ENCODE peak calls at places on chromosomes 7 and 10, in nine cellular contexts. O, E, L, I, V, Q, K, P and M are unnamed samples.
A peak's percentile ranks its signal among the peaks of the same experiment; 100 is the strongest.

GRCh38 chr10:99548041-99548530 is 15.3 kb downstream of the NKX2-3 start:
- DNase-seq in O (no peak), E (peak; percentile 31), L (peak; percentile 82), I (no peak), V (no peak), Q (peak; percentile 55), K (peak; percentile 60), P (peak; percentile 35), M (no peak)

GRCh38 chr7:39294022-39294421 is 272.2 kb upstream of the YAE1 start:
- DNase-seq in O (no peak), E (no peak), L (no peak), I (no peak), V (no peak), Q (no peak), K (no peak), P (no peak), M (no peak)

GRCh38 chr10:77737608-77738007 is 100.0 kb upstream of the KCNMA1 start:
- DNase-seq in O (no peak), E (peak; percentile 98), L (no peak), I (no peak), V (no peak), Q (peak; percentile 95), K (no peak), P (no peak), M (no peak)

GRCh38 chr10:98611432-98611831 is 164.7 kb upstream of the HPS1 start:
- DNase-seq in O (no peak), E (peak; percentile 53), L (no peak), I (no peak), V (no peak), Q (no peak), K (no peak), P (no peak), M (no peak)

GRCh38 chr7:91620827-91621226 is 259.7 kb downstream of the MTERF1 start:
- DNase-seq in O (no peak), E (no peak), L (no peak), I (no peak), V (no peak), Q (no peak), K (peak; percentile 21), P (no peak), M (peak; percentile 45)

GRCh38 chr10:34655286-34656170 is 159.6 kb downstream of the PARD3 start:
- DNase-seq in O (no peak), E (peak; percentile 76), L (peak; percentile 89), I (no peak), V (peak; percentile 61), Q (peak; percentile 42), K (peak; percentile 59), P (peak; percentile 50), M (peak; percentile 84)

GRCh38 chr10:18582803-18583202 is 68.6 kb downstream of the NSUN6 start:
- DNase-seq in O (no peak), E (no peak), L (no peak), I (no peak), V (no peak), Q (no peak), K (peak; percentile 64), P (no peak), M (peak; percentile 3)

GRCh38 chr7:3068568-3068967 is 24.9 kb upstream of the CARD11 start:
- DNase-seq in O (no peak), E (peak; percentile 21), L (no peak), I (no peak), V (no peak), Q (no peak), K (peak; percentile 36), P (no peak), M (peak; percentile 42)

GRCh38 chr7:82204694-82205093 is 238.9 kb downstream of the CACNA2D1 start:
- DNase-seq in O (peak; percentile 90), E (peak; percentile 93), L (no peak), I (no peak), V (no peak), Q (peak; percentile 78), K (peak; percentile 43), P (no peak), M (peak; percentile 72)
- TF ChIP-seq CTCF in O (no peak), E (no peak), L (no peak), I (no peak), V (no peak), Q (no peak), K (no peak), P (no peak), M (no peak)

DNA sequence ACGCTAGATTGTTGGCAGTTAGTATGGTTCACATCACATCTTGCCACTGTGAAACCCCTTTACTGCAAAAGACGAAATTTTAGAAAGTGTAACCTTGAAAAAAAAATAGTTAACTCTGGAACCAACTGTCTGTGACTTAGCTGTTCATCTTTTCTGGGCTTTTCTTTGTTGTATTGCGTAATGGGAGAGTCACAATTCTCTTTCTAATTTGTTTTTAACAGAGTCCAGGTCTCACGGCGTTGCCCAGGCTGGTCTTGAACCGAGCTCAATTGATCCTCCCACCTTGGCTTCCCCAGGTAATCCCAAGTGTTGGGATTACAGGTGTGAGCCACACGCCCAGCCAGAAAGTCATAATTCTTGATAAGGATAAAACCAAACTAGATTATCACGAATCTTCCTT is 14.5 kb downstream of the UBE3C start:
- DNase-seq in O (no peak), E (peak; percentile 31), L (no peak), I (no peak), V (no peak), Q (no peak), K (no peak), P (no peak), M (no peak)
- TF ChIP-seq CTCF in O (no peak), E (no peak), L (no peak), I (no peak), V (no peak), Q (no peak), K (no peak), P (no peak), M (no peak)

GRCh38 chr10:20822825-20823224 is 74.3 kb downstream of the NEBL start:
- DNase-seq in O (no peak), E (no peak), L (no peak), I (no peak), V (no peak), Q (no peak), K (no peak), P (no peak), M (no peak)
- TF ChIP-seq CTCF in O (no peak), E (no peak), L (no peak), I (no peak), V (no peak), Q (no peak), K (no peak), P (no peak), M (no peak)

GRCh38 chr10:30833625-30833970 is 198.1 kb downstream of the ZNF438 start:
- DNase-seq in O (no peak), E (no peak), L (no peak), I (no peak), V (no peak), Q (no peak), K (peak; percentile 49), P (no peak), M (no peak)
- TF ChIP-seq CTCF in O (no peak), E (no peak), L (peak; percentile 18), I (no peak), V (no peak), Q (no peak), K (no peak), P (no peak), M (peak; percentile 30)